ENCODE peak calls at places on chromosome 2, in ten cellular contexts. One of them, this sample, is unnamed.

GRCh38 chr2:236086971-236087465 is 81.2 kb downstream of the GBX2 start:
- DNase-seq in NCI-H1092 treated with DMSO at 0.1 percent for 48 hours: no peak
- DNase-seq in AG10803: no peak
- DNase-seq in left cardiac atrium: no peak
- DNase-seq in brain microvascular endothelial cell: no peak
- DNase-seq in WERI-Rb-1: no peak
- DNase-seq in chondrocyte: no peak
- DNase-seq in esophagus squamous epithelium: no peak
- DNase-seq in activated T-cell treated with anti-CD3 and anti-CD28 coated beads for 24 hours: no peak
- DNase-seq in dorsolateral prefrontal cortex: no peak
- DNase-seq in this sample: no peak

GRCh38 chr2:204027105-204027504 is 90.5 kb downstream of the ICOS start:
- DNase-seq in chondrocyte: no peak
- DNase-seq in WERI-Rb-1: no peak
- DNase-seq in AG10803: no peak
- DNase-seq in left cardiac atrium: no peak
- DNase-seq in activated T-cell treated with anti-CD3 and anti-CD28 coated beads for 24 hours: no peak
- DNase-seq in dorsolateral prefrontal cortex: no peak
- DNase-seq in esophagus squamous epithelium: no peak
- DNase-seq in brain microvascular endothelial cell: peak
- DNase-seq in NCI-H1092 treated with DMSO at 0.1 percent for 48 hours: no peak
- DNase-seq in this sample: peak

GRCh38 chr2:183665976-183666375 is 541.7 kb downstream of the NUP35 start:
- DNase-seq in esophagus squamous epithelium: no peak
- DNase-seq in left cardiac atrium: no peak
- DNase-seq in dorsolateral prefrontal cortex: no peak
- DNase-seq in chondrocyte: no peak
- DNase-seq in WERI-Rb-1: no peak
- DNase-seq in AG10803: no peak
- DNase-seq in brain microvascular endothelial cell: no peak
- DNase-seq in activated T-cell treated with anti-CD3 and anti-CD28 coated beads for 24 hours: no peak
- DNase-seq in NCI-H1092 treated with DMSO at 0.1 percent for 48 hours: no peak
- DNase-seq in this sample: no peak

GRCh38 chr2:189613650-189614420 is 33.2 kb upstream of the SLC40A1 start:
- DNase-seq in dorsolateral prefrontal cortex: no peak
- DNase-seq in esophagus squamous epithelium: no peak
- DNase-seq in AG10803: peak
- DNase-seq in brain microvascular endothelial cell: peak
- DNase-seq in left cardiac atrium: peak
- DNase-seq in activated T-cell treated with anti-CD3 and anti-CD28 coated beads for 24 hours: no peak
- DNase-seq in WERI-Rb-1: no peak
- DNase-seq in chondrocyte: no peak
- DNase-seq in NCI-H1092 treated with DMSO at 0.1 percent for 48 hours: no peak
- DNase-seq in this sample: peak

GRCh38 chr2:184419744-184420143 is 178.6 kb upstream of the ZNF804A start:
- DNase-seq in left cardiac atrium: no peak
- DNase-seq in NCI-H1092 treated with DMSO at 0.1 percent for 48 hours: no peak
- DNase-seq in AG10803: no peak
- DNase-seq in WERI-Rb-1: no peak
- DNase-seq in activated T-cell treated with anti-CD3 and anti-CD28 coated beads for 24 hours: no peak
- DNase-seq in dorsolateral prefrontal cortex: no peak
- DNase-seq in chondrocyte: no peak
- DNase-seq in brain microvascular endothelial cell: no peak
- DNase-seq in esophagus squamous epithelium: no peak
- DNase-seq in this sample: no peak

GRCh38 chr2:20106746-20107145 is 55.3 kb upstream of the LAPTM4A start:
- DNase-seq in dorsolateral prefrontal cortex: no peak
- DNase-seq in activated T-cell treated with anti-CD3 and anti-CD28 coated beads for 24 hours: no peak
- DNase-seq in WERI-Rb-1: peak
- DNase-seq in AG10803: no peak
- DNase-seq in NCI-H1092 treated with DMSO at 0.1 percent for 48 hours: no peak
- DNase-seq in brain microvascular endothelial cell: no peak
- DNase-seq in chondrocyte: no peak
- DNase-seq in esophagus squamous epithelium: no peak
- DNase-seq in left cardiac atrium: peak
- DNase-seq in this sample: no peak

GRCh38 chr2:29075894-29076700 is 1.8 kb upstream of the PCARE start:
- DNase-seq in left cardiac atrium: no peak
- DNase-seq in activated T-cell treated with anti-CD3 and anti-CD28 coated beads for 24 hours: no peak
- DNase-seq in NCI-H1092 treated with DMSO at 0.1 percent for 48 hours: no peak
- DNase-seq in AG10803: no peak
- DNase-seq in dorsolateral prefrontal cortex: no peak
- DNase-seq in WERI-Rb-1: no peak
- DNase-seq in chondrocyte: no peak
- DNase-seq in esophagus squamous epithelium: no peak
- DNase-seq in brain microvascular endothelial cell: peak
- DNase-seq in this sample: peak

GRCh38 chr2:10120938-10121574 is 1.5 kb upstream of the RRM2 start:
- DNase-seq in brain microvascular endothelial cell: no peak
- DNase-seq in WERI-Rb-1: no peak
- DNase-seq in activated T-cell treated with anti-CD3 and anti-CD28 coated beads for 24 hours: no peak
- DNase-seq in esophagus squamous epithelium: no peak
- DNase-seq in dorsolateral prefrontal cortex: no peak
- DNase-seq in NCI-H1092 treated with DMSO at 0.1 percent for 48 hours: peak
- DNase-seq in AG10803: no peak
- DNase-seq in chondrocyte: no peak
- DNase-seq in left cardiac atrium: no peak
- DNase-seq in this sample: peak

GRCh38 chr2:99397251-99397920 is 60.2 kb downstream of the EIF5B start:
- DNase-seq in AG10803: no peak
- DNase-seq in NCI-H1092 treated with DMSO at 0.1 percent for 48 hours: no peak
- DNase-seq in chondrocyte: no peak
- DNase-seq in dorsolateral prefrontal cortex: peak
- DNase-seq in brain microvascular endothelial cell: no peak
- DNase-seq in activated T-cell treated with anti-CD3 and anti-CD28 coated beads for 24 hours: no peak
- DNase-seq in left cardiac atrium: no peak
- DNase-seq in esophagus squamous epithelium: no peak
- DNase-seq in WERI-Rb-1: no peak
- DNase-seq in this sample: no peak

GRCh38 chr2:200379481-200380120 is 73.1 kb downstream of the SPATS2L start:
- DNase-seq in esophagus squamous epithelium: no peak
- DNase-seq in brain microvascular endothelial cell: no peak
- DNase-seq in chondrocyte: no peak
- DNase-seq in AG10803: no peak
- DNase-seq in activated T-cell treated with anti-CD3 and anti-CD28 coated beads for 24 hours: no peak
- DNase-seq in left cardiac atrium: no peak
- DNase-seq in dorsolateral prefrontal cortex: no peak
- DNase-seq in NCI-H1092 treated with DMSO at 0.1 percent for 48 hours: peak
- DNase-seq in WERI-Rb-1: no peak
- DNase-seq in this sample: no peak

GRCh38 chr2:10170256-10170655 is 47.7 kb downstream of the RRM2 start:
- DNase-seq in brain microvascular endothelial cell: no peak
- DNase-seq in WERI-Rb-1: no peak
- DNase-seq in chondrocyte: no peak
- DNase-seq in activated T-cell treated with anti-CD3 and anti-CD28 coated beads for 24 hours: no peak
- DNase-seq in NCI-H1092 treated with DMSO at 0.1 percent for 48 hours: no peak
- DNase-seq in left cardiac atrium: no peak
- DNase-seq in AG10803: peak
- DNase-seq in dorsolateral prefrontal cortex: no peak
- DNase-seq in esophagus squamous epithelium: no peak
- DNase-seq in this sample: peak

GRCh38 chr2:219570924-219571310 is 422 bp downstream of the OBSL1 start:
- DNase-seq in brain microvascular endothelial cell: no peak
- DNase-seq in NCI-H1092 treated with DMSO at 0.1 percent for 48 hours: no peak
- DNase-seq in WERI-Rb-1: no peak
- DNase-seq in chondrocyte: no peak
- DNase-seq in left cardiac atrium: no peak
- DNase-seq in AG10803: peak
- DNase-seq in dorsolateral prefrontal cortex: peak
- DNase-seq in activated T-cell treated with anti-CD3 and anti-CD28 coated beads for 24 hours: no peak
- DNase-seq in esophagus squamous epithelium: no peak
- DNase-seq in this sample: no peak

GRCh38 chr2:233350708-233351107 is 3.6 kb upstream of the DGKD start:
- DNase-seq in chondrocyte: no peak
- DNase-seq in brain microvascular endothelial cell: peak
- DNase-seq in dorsolateral prefrontal cortex: no peak
- DNase-seq in left cardiac atrium: peak
- DNase-seq in NCI-H1092 treated with DMSO at 0.1 percent for 48 hours: no peak
- DNase-seq in esophagus squamous epithelium: no peak
- DNase-seq in activated T-cell treated with anti-CD3 and anti-CD28 coated beads for 24 hours: peak
- DNase-seq in WERI-Rb-1: no peak
- DNase-seq in AG10803: peak
- DNase-seq in this sample: peak

GRCh38 chr2:109545828-109546713 is 67.7 kb downstream of the SEPTIN10 start:
- DNase-seq in activated T-cell treated with anti-CD3 and anti-CD28 coated beads for 24 hours: peak
- DNase-seq in esophagus squamous epithelium: no peak
- DNase-seq in left cardiac atrium: peak
- DNase-seq in WERI-Rb-1: peak
- DNase-seq in chondrocyte: no peak
- DNase-seq in dorsolateral prefrontal cortex: peak
- DNase-seq in AG10803: peak
- DNase-seq in NCI-H1092 treated with DMSO at 0.1 percent for 48 hours: peak
- DNase-seq in brain microvascular endothelial cell: peak
- DNase-seq in this sample: peak

GRCh38 chr2:3039188-3040065 is 338.2 kb downstream of the EIPR1 start:
- DNase-seq in left cardiac atrium: no peak
- DNase-seq in esophagus squamous epithelium: no peak
- DNase-seq in activated T-cell treated with anti-CD3 and anti-CD28 coated beads for 24 hours: no peak
- DNase-seq in WERI-Rb-1: no peak
- DNase-seq in brain microvascular endothelial cell: no peak
- DNase-seq in NCI-H1092 treated with DMSO at 0.1 percent for 48 hours: no peak
- DNase-seq in chondrocyte: no peak
- DNase-seq in AG10803: no peak
- DNase-seq in dorsolateral prefrontal cortex: no peak
- DNase-seq in this sample: no peak

GRCh38 chr2:240994161-240994896 is 4.1 kb upstream of the SNED1 start:
- DNase-seq in WERI-Rb-1: no peak
- DNase-seq in activated T-cell treated with anti-CD3 and anti-CD28 coated beads for 24 hours: no peak
- DNase-seq in left cardiac atrium: peak
- DNase-seq in esophagus squamous epithelium: no peak
- DNase-seq in NCI-H1092 treated with DMSO at 0.1 percent for 48 hours: no peak
- DNase-seq in dorsolateral prefrontal cortex: no peak
- DNase-seq in AG10803: no peak
- DNase-seq in chondrocyte: no peak
- DNase-seq in brain microvascular endothelial cell: no peak
- DNase-seq in this sample: no peak

GRCh38 chr2:218281449-218281848 is 10.9 kb downstream of the TMBIM1 start:
- DNase-seq in esophagus squamous epithelium: no peak
- DNase-seq in chondrocyte: no peak
- DNase-seq in dorsolateral prefrontal cortex: no peak
- DNase-seq in activated T-cell treated with anti-CD3 and anti-CD28 coated beads for 24 hours: no peak
- DNase-seq in brain microvascular endothelial cell: no peak
- DNase-seq in AG10803: no peak
- DNase-seq in left cardiac atrium: peak
- DNase-seq in NCI-H1092 treated with DMSO at 0.1 percent for 48 hours: no peak
- DNase-seq in WERI-Rb-1: no peak
- DNase-seq in this sample: peak

GRCh38 chr2:208042450-208042849 is 17.1 kb upstream of the PLEKHM3 start:
- DNase-seq in AG10803: no peak
- DNase-seq in NCI-H1092 treated with DMSO at 0.1 percent for 48 hours: no peak
- DNase-seq in left cardiac atrium: no peak
- DNase-seq in brain microvascular endothelial cell: no peak
- DNase-seq in WERI-Rb-1: no peak
- DNase-seq in esophagus squamous epithelium: no peak
- DNase-seq in chondrocyte: no peak
- DNase-seq in dorsolateral prefrontal cortex: no peak
- DNase-seq in activated T-cell treated with anti-CD3 and anti-CD28 coated beads for 24 hours: no peak
- DNase-seq in this sample: no peak

GRCh38 chr2:178177066-178177679 is 17.1 kb upstream of the OSBPL6 start:
- DNase-seq in brain microvascular endothelial cell: peak
- DNase-seq in NCI-H1092 treated with DMSO at 0.1 percent for 48 hours: no peak
- DNase-seq in chondrocyte: no peak
- DNase-seq in AG10803: peak
- DNase-seq in esophagus squamous epithelium: no peak
- DNase-seq in activated T-cell treated with anti-CD3 and anti-CD28 coated beads for 24 hours: no peak
- DNase-seq in WERI-Rb-1: no peak
- DNase-seq in dorsolateral prefrontal cortex: no peak
- DNase-seq in left cardiac atrium: no peak
- DNase-seq in this sample: peak

GRCh38 chr2:16208241-16208797 is 268.0 kb downstream of the MYCN start:
- DNase-seq in NCI-H1092 treated with DMSO at 0.1 percent for 48 hours: no peak
- DNase-seq in left cardiac atrium: no peak
- DNase-seq in esophagus squamous epithelium: no peak
- DNase-seq in AG10803: no peak
- DNase-seq in activated T-cell treated with anti-CD3 and anti-CD28 coated beads for 24 hours: no peak
- DNase-seq in brain microvascular endothelial cell: no peak
- DNase-seq in dorsolateral prefrontal cortex: no peak
- DNase-seq in chondrocyte: no peak
- DNase-seq in WERI-Rb-1: no peak
- DNase-seq in this sample: no peak

GRCh38 chr2:11411244-11411643 is 54.7 kb downstream of the E2F6 start:
- DNase-seq in WERI-Rb-1: no peak
- DNase-seq in activated T-cell treated with anti-CD3 and anti-CD28 coated beads for 24 hours: no peak
- DNase-seq in chondrocyte: no peak
- DNase-seq in esophagus squamous epithelium: no peak
- DNase-seq in AG10803: no peak
- DNase-seq in left cardiac atrium: no peak
- DNase-seq in brain microvascular endothelial cell: no peak
- DNase-seq in NCI-H1092 treated with DMSO at 0.1 percent for 48 hours: no peak
- DNase-seq in dorsolateral prefrontal cortex: no peak
- DNase-seq in this sample: no peak

GRCh38 chr2:26801796-26802195 is 15.9 kb downstream of the CENPA start:
- DNase-seq in AG10803: no peak
- DNase-seq in NCI-H1092 treated with DMSO at 0.1 percent for 48 hours: no peak
- DNase-seq in brain microvascular endothelial cell: no peak
- DNase-seq in activated T-cell treated with anti-CD3 and anti-CD28 coated beads for 24 hours: no peak
- DNase-seq in WERI-Rb-1: no peak
- DNase-seq in dorsolateral prefrontal cortex: no peak
- DNase-seq in left cardiac atrium: no peak
- DNase-seq in chondrocyte: no peak
- DNase-seq in esophagus squamous epithelium: no peak
- DNase-seq in this sample: no peak

GRCh38 chr2:100063459-100063953 is 78.9 kb downstream of the AFF3 start:
- DNase-seq in dorsolateral prefrontal cortex: no peak
- DNase-seq in chondrocyte: no peak
- DNase-seq in AG10803: no peak
- DNase-seq in brain microvascular endothelial cell: no peak
- DNase-seq in activated T-cell treated with anti-CD3 and anti-CD28 coated beads for 24 hours: no peak
- DNase-seq in left cardiac atrium: no peak
- DNase-seq in esophagus squamous epithelium: no peak
- DNase-seq in WERI-Rb-1: no peak
- DNase-seq in NCI-H1092 treated with DMSO at 0.1 percent for 48 hours: no peak
- DNase-seq in this sample: no peak

GRCh38 chr2:239882335-239882734 is 142.8 kb downstream of the NDUFA10 start:
- DNase-seq in NCI-H1092 treated with DMSO at 0.1 percent for 48 hours: no peak
- DNase-seq in brain microvascular endothelial cell: no peak
- DNase-seq in dorsolateral prefrontal cortex: peak
- DNase-seq in AG10803: peak
- DNase-seq in esophagus squamous epithelium: peak
- DNase-seq in activated T-cell treated with anti-CD3 and anti-CD28 coated beads for 24 hours: peak
- DNase-seq in chondrocyte: no peak
- DNase-seq in left cardiac atrium: peak
- DNase-seq in WERI-Rb-1: peak
- DNase-seq in this sample: peak

GRCh38 chr2:222205136-222205535 is 93.7 kb downstream of the PAX3 start:
- DNase-seq in brain microvascular endothelial cell: no peak
- DNase-seq in NCI-H1092 treated with DMSO at 0.1 percent for 48 hours: no peak
- DNase-seq in dorsolateral prefrontal cortex: no peak
- DNase-seq in esophagus squamous epithelium: no peak
- DNase-seq in activated T-cell treated with anti-CD3 and anti-CD28 coated beads for 24 hours: no peak
- DNase-seq in chondrocyte: no peak
- DNase-seq in AG10803: no peak
- DNase-seq in left cardiac atrium: no peak
- DNase-seq in WERI-Rb-1: no peak
- DNase-seq in this sample: no peak

This sample was measured in amniotic epithelial cell.